ENCODE peak calls at places on chromosome 5, in four cellular contexts. R, C, K and M are unnamed samples.

GRCh38 chr5:103587185-103587748 is 24.7 kb upstream of the NUDT12 start:
- DNase-seq in R (peak), C (peak), K (peak), M (no peak)

GRCh38 chr5:29833394-29833793 is 1360.1 kb upstream of the CDH6 start:
- DNase-seq in R (no peak), C (no peak), K (no peak), M (no peak)

GRCh38 chr5:103573411-103573810 is 10.8 kb upstream of the NUDT12 start:
- DNase-seq in R (no peak), C (peak), K (no peak), M (no peak)

GRCh38 chr5:145484195-145484594 is 350.9 kb downstream of the PRELID2 start:
- DNase-seq in R (peak), C (peak), K (peak), M (peak)

GRCh38 chr5:139711067-139711851 is 63.1 kb downstream of the CXXC5 start:
- DNase-seq in R (peak), C (no peak), K (peak), M (no peak)

GRCh38 chr5:54021413-54022155 is 288.8 kb downstream of the ARL15 start:
- DNase-seq in R (peak), C (peak), K (no peak), M (no peak)

GRCh38 chr5:155943516-155944407 is 383.2 kb upstream of the SGCD start:
- DNase-seq in R (peak), C (peak), K (peak), M (peak)

GRCh38 chr5:17951392-17952169 is 317.3 kb downstream of the TAF11L14 start:
- DNase-seq in R (no peak), C (peak), K (peak), M (peak)

GRCh38 chr5:145846087-145846486 is 10.9 kb upstream of the PRELID2 start:
- DNase-seq in R (no peak), C (no peak), K (no peak), M (no peak)

GRCh38 chr5:17694401-17694800 is 60.1 kb downstream of the TAF11L14 start:
- DNase-seq in R (no peak), C (peak), K (no peak), M (no peak)

GRCh38 chr5:169350759-169351240 is 49.9 kb upstream of the SLIT3 start:
- DNase-seq in R (peak), C (peak), K (peak), M (peak)

GRCh38 chr5:150022163-150022540 is 21.6 kb downstream of the HMGXB3 start:
- DNase-seq in R (peak), C (peak), K (peak), M (peak)

GRCh38 chr5:154482528-154483449 is 4.8 kb upstream of the HAND1 start:
- DNase-seq in R (peak), C (no peak), K (no peak), M (no peak)

GRCh38 chr5:173094012-173094661 is 38.0 kb downstream of the CREBRF start:
- DNase-seq in R (peak), C (peak), K (peak), M (no peak)

GRCh38 chr5:58670620-58671019 is 87.7 kb downstream of the RAB3C start:
- DNase-seq in R (no peak), C (no peak), K (no peak), M (no peak)

GRCh38 chr5:166710275-166710674 is 1581.2 kb upstream of the WWC1 start:
- DNase-seq in R (peak), C (no peak), K (no peak), M (no peak)

GRCh38 chr5:149358294-149358651 is 427 bp downstream of the PCYOX1L start:
- DNase-seq in R (no peak), C (no peak), K (no peak), M (no peak)

GRCh38 chr5:72817076-72817476 is 615 bp downstream of the TNPO1 start:
- DNase-seq in R (peak), C (peak), K (peak), M (no peak)

GRCh38 chr5:107615173-107615856 is 55.4 kb downstream of the EFNA5 start:
- DNase-seq in R (peak), C (no peak), K (peak), M (no peak)

GRCh38 chr5:14816374-14816998 is 55.1 kb downstream of the ANKH start:
- DNase-seq in R (no peak), C (peak), K (no peak), M (peak)

GRCh38 chr5:27612161-27612560 is 573.8 kb upstream of the CDH9 start:
- DNase-seq in R (no peak), C (no peak), K (no peak), M (no peak)

GRCh38 chr5:172932313-172933017 is 26.8 kb upstream of the RPL26L1 start:
- DNase-seq in R (peak), C (peak), K (peak), M (no peak)

GRCh38 chr5:148912714-148913398 is 86.4 kb downstream of the ADRB2 start:
- DNase-seq in R (peak), C (peak), K (peak), M (peak)

GRCh38 chr5:16411741-16412455 is 53.7 kb downstream of the ZNF622 start:
- DNase-seq in R (no peak), C (peak), K (no peak), M (no peak)

GRCh38 chr5:58455066-58455465 is 4.8 kb downstream of the PLK2 start:
- DNase-seq in R (peak), C (no peak), K (no peak), M (no peak)

GRCh38 chr5:100647461-100648230 is 112.5 kb downstream of the FAM174A start:
- DNase-seq in R (no peak), C (peak), K (peak), M (no peak)

GRCh38 chr5:58717303-58718012 is 134.6 kb downstream of the RAB3C start:
- DNase-seq in R (no peak), C (no peak), K (peak), M (no peak)

DNA sequence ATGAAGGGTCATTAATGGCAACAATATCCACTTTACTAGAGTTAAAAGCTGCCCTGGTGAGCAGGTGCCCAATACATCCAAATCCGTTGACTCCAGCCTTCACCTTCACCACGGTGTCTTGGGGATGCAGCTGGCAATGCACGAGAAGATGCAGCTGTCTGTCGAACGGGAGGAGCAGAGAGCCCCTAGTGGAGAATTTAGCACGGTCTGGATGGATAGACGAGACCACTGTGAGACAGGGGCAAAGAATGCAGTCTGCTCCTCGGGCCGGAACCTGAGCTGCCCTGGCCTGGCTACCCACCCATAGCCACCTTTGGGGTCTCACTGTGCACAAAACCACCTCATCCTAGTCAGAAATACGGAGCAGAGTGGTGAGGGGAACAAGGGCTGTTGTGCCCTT is 35.1 kb downstream of the ADRA1B start:
- DNase-seq in R (peak), C (no peak), K (peak), M (no peak)
- H3K27ac ChIP-seq in R (no peak), C (no peak), K (peak), M (no peak)

GRCh38 chr5:39520232-39520572 is 95.4 kb upstream of the DAB2 start:
- DNase-seq in R (peak), C (no peak), K (peak), M (no peak)
- H3K27ac ChIP-seq in R (peak), C (no peak), K (peak), M (no peak)

GRCh38 chr5:30937070-30937469 is 256.4 kb upstream of the CDH6 start:
- DNase-seq in R (no peak), C (no peak), K (no peak), M (no peak)
- H3K27ac ChIP-seq in R (no peak), C (no peak), K (no peak), M (no peak)

GRCh38 chr5:179869641-179870402 is 11.2 kb upstream of the MRNIP start:
- DNase-seq in R (no peak), C (no peak), K (no peak), M (no peak)

GRCh38 chr5:179871506-179871905 is 12.9 kb upstream of the MRNIP start:
- DNase-seq in R (no peak), C (no peak), K (no peak), M (no peak)

GRCh38 chr5:179870403-179870903 is 11.8 kb upstream of the MRNIP start:
- DNase-seq in R (peak), C (no peak), K (peak), M (no peak)

GRCh38 chr5:179872356-179873160 is 13.9 kb upstream of the MRNIP start:
- DNase-seq in R (no peak), C (no peak), K (no peak), M (no peak)

GRCh38 chr5:179870952-179871351 is 12.3 kb upstream of the MRNIP start:
- DNase-seq in R (no peak), C (no peak), K (no peak), M (no peak)
- H3K27ac ChIP-seq in R (no peak), C (no peak), K (no peak), M (no peak)

GRCh38 chr5:137497396-137498290 is 1.5 kb downstream of the SPOCK1 start:
- DNase-seq in R (no peak), C (peak), K (peak), M (no peak)

GRCh38 chr5:137498301-137498735 is 808 bp downstream of the SPOCK1 start:
- DNase-seq in R (no peak), C (no peak), K (peak), M (no peak)

GRCh38 chr5:137500616-137501225 is 1.6 kb upstream of the SPOCK1 start:
- DNase-seq in R (no peak), C (no peak), K (no peak), M (no peak)

GRCh38 chr5:137496919-137497318 is 2.2 kb downstream of the SPOCK1 start:
- DNase-seq in R (no peak), C (no peak), K (no peak), M (no peak)

DNA sequence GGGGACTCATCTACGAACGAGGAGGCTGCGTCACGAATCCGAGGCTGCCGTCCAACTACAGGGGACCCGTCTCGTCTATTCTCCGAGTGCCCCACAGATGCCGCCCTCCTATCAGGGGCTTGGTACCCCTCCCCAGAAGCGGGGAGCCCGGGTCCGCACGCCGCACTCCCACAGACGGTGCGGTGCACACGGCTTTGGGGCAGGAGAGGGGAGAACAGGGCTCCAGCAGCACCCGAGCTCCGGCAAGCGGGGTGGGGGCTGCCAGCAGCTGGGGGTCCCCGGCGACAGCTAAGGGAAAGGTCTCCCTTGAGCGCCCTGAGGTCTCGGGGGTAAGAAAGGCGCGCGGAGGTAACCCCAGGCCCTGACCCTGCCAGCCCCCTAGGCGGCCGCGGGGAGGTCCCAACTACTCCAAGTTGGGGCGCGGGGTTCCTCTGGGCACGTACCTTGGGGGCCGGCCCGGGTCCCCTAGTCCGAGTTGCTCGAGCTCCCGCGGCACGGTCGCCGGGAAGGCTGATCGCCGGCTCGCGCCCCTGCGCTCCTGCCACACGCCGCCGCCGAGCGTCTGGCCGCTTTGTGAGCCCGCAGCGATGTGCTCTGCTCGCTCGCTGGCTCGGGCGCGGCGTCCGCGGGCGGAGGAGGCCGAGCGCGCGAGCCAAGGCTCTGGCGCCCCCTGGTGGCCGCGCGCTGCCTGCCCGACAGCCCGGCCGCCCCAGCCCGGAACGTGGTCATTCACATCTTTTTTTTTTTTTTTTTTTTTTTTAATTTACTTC is at the start of gene SPOCK1:
- DNase-seq in R (peak), C (peak), K (peak), M (peak)
- H3K27ac ChIP-seq in R (no peak), C (no peak), K (peak), M (no peak)